ENCODE peak calls at places on chromosomes 3 and 15, in nine cellular contexts. H, W, C, U, S, T, Q, F and K are unnamed samples.

GRCh38 chr3:169818330-169818729 is 5.6 kb upstream of the LRRC34 start:
- DNase-seq in T (no peak), U (no peak), Q (no peak), C (no peak), W (no peak), H (no peak), S (no peak), F (no peak), K (no peak)

GRCh38 chr3:117589454-117589853 is 879.9 kb downstream of the TUSC7 start:
- DNase-seq in Q (no peak), W (no peak), T (no peak), S (no peak), U (no peak), C (no peak), H (no peak), F (no peak), K (no peak)

GRCh38 chr15:39651295-39651694 is 70.4 kb downstream of the THBS1 start:
- DNase-seq in H (no peak), W (no peak), T (no peak), F (no peak), U (no peak), Q (no peak), C (no peak), S (no peak), K (no peak)

GRCh38 chr3:54891540-54891897 is 36.3 kb downstream of the LRTM1 start:
- DNase-seq in T (peak; percentile 96), C (peak; percentile 90), U (peak; percentile 92), H (peak; percentile 56), Q (peak; percentile 64), W (no peak), F (peak; percentile 42), S (peak; percentile 79), K (peak; percentile 81)

GRCh38 chr3:66268864-66269263 is 48.1 kb downstream of the SLC25A26 start:
- DNase-seq in W (no peak), H (no peak), T (no peak), F (no peak), S (no peak), C (no peak), U (no peak), Q (no peak), K (no peak)

GRCh38 chr3:48047841-48048456 is 31.7 kb upstream of the MAP4 start:
- DNase-seq in T (no peak), H (no peak), F (peak; percentile 44), S (no peak), C (no peak), W (no peak), U (no peak), Q (no peak), K (no peak)

GRCh38 chr3:56894912-56895431 is 93.2 kb upstream of the ARHGEF3 start:
- DNase-seq in U (no peak), W (no peak), S (no peak), H (no peak), Q (no peak), C (no peak), T (no peak), F (no peak), K (no peak)

GRCh38 chr3:45435961-45436360 is 47.6 kb downstream of the LARS2 start:
- DNase-seq in T (no peak), S (no peak), Q (no peak), W (no peak), H (no peak), U (no peak), F (no peak), C (no peak), K (no peak)

GRCh38 chr15:67746022-67746421 is 79.3 kb upstream of the SKOR1 start:
- DNase-seq in U (no peak), Q (no peak), S (no peak), F (no peak), W (no peak), H (no peak), T (no peak), C (no peak), K (no peak)

GRCh38 chr3:100548053-100548452 is 55.6 kb downstream of the TMEM45A start:
- DNase-seq in Q (no peak), F (no peak), W (no peak), H (no peak), T (no peak), U (no peak), S (no peak), C (no peak), K (no peak)

GRCh38 chr15:60362318-60363023 is 35.3 kb downstream of the ANXA2 start:
- DNase-seq in U (no peak), C (no peak), F (peak; percentile 11), T (no peak), S (peak; percentile 86), H (no peak), W (no peak), Q (no peak), K (no peak)

GRCh38 chr15:82178061-82178460 is 84.5 kb downstream of the EFL1 start:
- DNase-seq in H (no peak), F (no peak), U (no peak), C (no peak), T (no peak), S (peak; percentile 13), W (no peak), Q (no peak), K (no peak)

GRCh38 chr3:192850501-192850981 is 67.1 kb downstream of the MB21D2 start:
- DNase-seq in T (no peak), Q (peak; percentile 45), F (peak; percentile 47), H (no peak), S (peak; percentile 52), W (no peak), U (no peak), C (no peak), K (peak; percentile 70)

GRCh38 chr15:59685737-59686297 is 3.3 kb downstream of the BNIP2 start:
- DNase-seq in S (no peak), F (no peak), T (no peak), Q (no peak), C (no peak), W (no peak), U (no peak), H (no peak), K (no peak)

GRCh38 chr15:33644319-33644718 is 324.0 kb upstream of the CHRM5 start:
- DNase-seq in W (no peak), U (no peak), F (no peak), C (no peak), T (no peak), H (no peak), S (no peak), Q (no peak), K (no peak)

DNA sequence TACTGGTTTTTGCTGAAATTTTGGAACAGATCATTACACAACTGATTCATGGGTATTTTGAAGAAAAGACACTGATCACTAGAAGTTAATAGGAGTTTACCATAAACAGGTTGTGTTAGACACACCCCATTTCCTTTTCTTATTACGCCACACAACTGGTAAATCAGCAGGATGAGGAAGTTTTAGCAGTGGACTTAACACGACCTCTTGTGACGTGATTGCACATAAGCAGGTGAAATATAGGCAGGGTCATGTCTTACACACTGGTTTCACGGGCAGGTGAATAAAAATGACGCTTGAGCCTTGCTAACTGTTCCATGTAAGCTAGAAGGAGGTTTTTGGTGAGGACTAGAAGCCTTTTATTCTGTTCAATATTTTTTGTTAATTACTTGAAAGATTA is 27.1 kb upstream of the TPRG1 start:
- DNase-seq in U (no peak), H (no peak), T (no peak), C (no peak), F (no peak), S (peak; percentile 47), Q (no peak), W (no peak), K (no peak)
- TF ChIP-seq CTCF in U (peak; percentile 46), H (peak; percentile 41), T (no peak), C (no peak), F (peak; percentile 51), S (peak; percentile 35), Q (no peak), W (no peak), K (peak; percentile 27)

DNA sequence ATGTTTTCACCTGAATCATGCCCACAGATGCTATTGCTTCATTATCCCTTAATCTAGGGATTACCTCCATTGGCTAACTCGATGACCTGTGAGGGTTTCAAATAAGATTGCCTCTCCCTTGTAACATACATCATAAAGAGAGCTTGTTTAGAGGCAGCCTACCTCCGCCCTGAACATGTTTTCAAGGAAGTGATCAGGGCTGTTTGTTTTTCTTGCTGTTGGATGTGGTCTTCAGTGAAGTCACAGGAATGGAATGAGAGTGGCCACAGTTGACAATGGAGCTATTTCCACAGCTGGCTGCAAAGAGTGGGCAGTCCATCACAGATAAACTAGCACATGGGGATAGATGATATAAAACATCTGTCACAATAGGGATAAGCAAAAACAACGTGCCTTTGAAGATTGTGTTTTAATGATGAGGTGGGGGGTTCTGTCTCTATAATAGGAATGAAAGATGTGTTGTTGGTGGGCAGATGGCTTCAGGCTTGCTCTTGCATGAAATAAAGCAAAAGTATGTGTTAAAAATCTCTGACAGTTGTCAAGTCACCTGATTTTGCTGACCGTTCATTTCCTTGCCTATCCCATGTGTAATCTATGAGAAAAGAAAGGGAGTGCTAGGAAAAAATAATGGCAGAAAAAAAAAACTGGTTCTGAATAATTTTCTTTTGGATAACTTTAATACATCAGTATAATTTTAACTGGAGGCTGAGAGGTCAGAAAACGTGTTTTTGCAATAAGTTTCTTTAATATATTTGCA is 642.3 kb downstream of the RBMS3 start:
- DNase-seq in W (no peak), S (peak; percentile 9), C (peak; percentile 65), F (peak; percentile 54), H (peak; percentile 20), Q (no peak), U (no peak), T (no peak), K (peak; percentile 7)
- TF ChIP-seq EP300 in W (no peak), S (no peak), C (no peak), F (no peak), H (no peak), Q (no peak), U (no peak), T (no peak), K (no peak)

GRCh38 chr3:50627407-50628051 is 10.6 kb downstream of the MAPKAPK3 start:
- DNase-seq in S (peak; percentile 56), Q (peak; percentile 38), F (no peak), U (no peak), T (no peak), H (no peak), C (no peak), W (no peak), K (no peak)
- TF ChIP-seq CTCF in S (peak; percentile 32), Q (no peak), F (peak; percentile 49), U (no peak), T (no peak), H (no peak), C (no peak), W (no peak), K (no peak)

GRCh38 chr3:71708478-71709098 is 16.6 kb downstream of the EIF4E3 start:
- DNase-seq in C (no peak), H (no peak), U (no peak), Q (no peak), T (no peak), W (no peak), F (no peak), S (no peak), K (no peak)

GRCh38 chr3:71714595-71714994 is 10.6 kb downstream of the EIF4E3 start:
- DNase-seq in T (no peak), F (no peak), S (no peak), H (no peak), C (no peak), W (no peak), U (no peak), Q (no peak), K (no peak)

GRCh38 chr3:71709908-71710511 is 15.2 kb downstream of the EIF4E3 start:
- DNase-seq in F (no peak), Q (no peak), C (no peak), U (no peak), H (no peak), T (no peak), W (no peak), S (no peak), K (no peak)

GRCh38 chr3:71710906-71711494 is 14.2 kb downstream of the EIF4E3 start:
- DNase-seq in H (no peak), W (no peak), F (peak; percentile 29), U (no peak), S (peak; percentile 51), T (no peak), Q (no peak), C (no peak), K (no peak)

GRCh38 chr3:71713041-71713440 is 12.2 kb downstream of the EIF4E3 start:
- DNase-seq in F (no peak), S (no peak), U (no peak), C (no peak), W (no peak), T (no peak), H (no peak), Q (no peak), K (no peak)
- TF ChIP-seq EP300 in F (no peak), S (no peak), U (no peak), C (no peak), W (no peak), T (no peak), H (no peak), Q (no peak), K (no peak)